ENCODE peak calls at places on chromosome 19, in six cellular contexts. Y, U, W, S, O and Q are unnamed samples.

GRCh38 chr19:52258426-52258825 is 11.0 kb upstream of the ZNF766 start:
- DNase-seq in O (no peak), Y (no peak), W (no peak), S (no peak), U (no peak), Q (no peak)

GRCh38 chr19:3805859-3806258 is 19.7 kb upstream of the MATK start:
- DNase-seq in W (no peak), O (no peak), S (no peak), Y (no peak), U (no peak), Q (no peak)

GRCh38 chr19:10713317-10713716 is 4.6 kb upstream of the DNM2 start:
- DNase-seq in W (no peak), O (no peak), S (no peak), U (no peak), Y (no peak), Q (no peak)

GRCh38 chr19:6721773-6722172 is 1.3 kb upstream of the C3 start:
- DNase-seq in Y (no peak), O (no peak), S (no peak), U (no peak), W (no peak), Q (no peak)

GRCh38 chr19:3338541-3339181 is 27.7 kb upstream of the NFIC start:
- DNase-seq in Y (peak; percentile 90), O (no peak), U (no peak), S (peak; percentile 60), W (no peak), Q (no peak)

GRCh38 chr19:51821921-51822716 is 27.2 kb downstream of the FPR3 start:
- DNase-seq in Y (no peak), O (peak; percentile 50), S (no peak), U (no peak), W (no peak), Q (peak; percentile 31)

GRCh38 chr19:17337675-17338439 is 504 bp downstream of the GTPBP3 start:
- DNase-seq in W (no peak), S (no peak), O (no peak), U (no peak), Y (no peak), Q (no peak)

GRCh38 chr19:45376045-45376724 is 5.8 kb upstream of the ERCC2 start:
- DNase-seq in Y (no peak), U (no peak), O (peak; percentile 88), W (peak; percentile 66), S (peak; percentile 43), Q (peak; percentile 98)

GRCh38 chr19:27672309-27673047 is 1540.5 kb downstream of the UQCRFS1 start:
- DNase-seq in W (no peak), U (no peak), S (no peak), Y (peak; percentile 40), O (no peak), Q (no peak)

GRCh38 chr19:45972081-45972943 is 1.4 kb downstream of the NOVA2 start:
- DNase-seq in U (no peak), O (no peak), Y (no peak), W (no peak), S (no peak), Q (no peak)

GRCh38 chr19:17488593-17489391 is 18.5 kb downstream of the SLC27A1 start:
- DNase-seq in S (peak; percentile 89), W (peak; percentile 52), Y (peak; percentile 92), U (no peak), O (no peak), Q (no peak)

GRCh38 chr19:4831351-4832340 is at the start of gene TICAM1:
- DNase-seq in U (no peak), W (peak; percentile 62), O (peak; percentile 40), S (peak; percentile 86), Y (peak; percentile 95), Q (peak; percentile 68)

GRCh38 chr19:29836409-29836825 is 24.6 kb downstream of the CCNE1 start:
- DNase-seq in W (no peak), S (no peak), Y (no peak), O (no peak), U (no peak), Q (no peak)

GRCh38 chr19:16369306-16369663 is 44.7 kb downstream of the KLF2 start:
- DNase-seq in O (no peak), U (no peak), W (no peak), S (no peak), Y (no peak), Q (no peak)

GRCh38 chr19:35619290-35619923 is 6.9 kb downstream of the HAUS5 start:
- DNase-seq in U (no peak), O (no peak), Y (no peak), W (no peak), S (no peak), Q (no peak)

GRCh38 chr19:48844472-48844871 is 8.2 kb upstream of the HSD17B14 start:
- DNase-seq in Y (no peak), S (no peak), U (no peak), W (no peak), O (peak; percentile 77), Q (peak; percentile 52)

GRCh38 chr19:19732579-19733501 is at the start of gene ZNF14:
- DNase-seq in W (peak; percentile 94), U (peak; percentile 79), Y (peak; percentile 98), S (peak; percentile 94), O (peak; percentile 91), Q (peak; percentile 92)
- TF ChIP-seq CTCF in W (no peak), U (no peak), Y (no peak), S (no peak), O (no peak), Q (peak; percentile 34)

GRCh38 chr19:47610902-47611301 is 2.0 kb downstream of the BICRA start:
- DNase-seq in W (no peak), Y (no peak), S (no peak), U (no peak), O (no peak), Q (no peak)
- H3K4me3 ChIP-seq in W (peak overlapping the region; percentile 80), Y (no peak overlapping the region), S (peak overlapping the region; percentile 96), U (peak overlapping the region; percentile 93), O (peak overlapping the region; percentile 72), Q (peak overlapping the region; percentile 74)

GRCh38 chr19:42033413-42033812 is 36.6 kb downstream of the GRIK5 start:
- DNase-seq in Y (no peak), S (no peak), U (no peak), W (no peak), O (no peak), Q (no peak)
- TF ChIP-seq CTCF in Y (no peak), S (no peak), U (no peak), W (no peak), O (no peak), Q (no peak)

GRCh38 chr19:1017906-1018305 is 3.0 kb downstream of the TMEM259 start:
- DNase-seq in O (no peak), S (no peak), U (no peak), Y (no peak), W (no peak), Q (no peak)
- H3K4me3 ChIP-seq in O (no peak overlapping the region), S (no peak overlapping the region), U (peak overlapping the region; percentile 38), Y (no peak overlapping the region), W (no peak overlapping the region), Q (peak overlapping the region; percentile 18)

GRCh38 chr19:58518261-58519086 is 1.1 kb downstream of the ZBTB45 start:
- DNase-seq in O (no peak), W (no peak), U (no peak), Y (no peak), S (no peak), Q (no peak)
- TF ChIP-seq CTCF in O (no peak), W (no peak), U (no peak), Y (no peak), S (no peak), Q (no peak)

GRCh38 chr19:12965812-12966135 is 3.6 kb upstream of the DAND5 start:
- DNase-seq in Y (no peak), W (no peak), O (no peak), S (no peak), U (no peak), Q (no peak)
- H3K4me3 ChIP-seq in Y (no peak overlapping the region), W (no peak overlapping the region), O (no peak overlapping the region), S (peak overlapping the region; percentile 42), U (peak overlapping the region; percentile 77), Q (no peak overlapping the region)

GRCh38 chr19:18832331-18833140 is 777 bp downstream of the UPF1 start:
- DNase-seq in U (no peak), S (no peak), Y (no peak), O (peak; percentile 27), W (no peak), Q (no peak)
- TF ChIP-seq CTCF in U (no peak), S (no peak), Y (no peak), O (peak; percentile 16), W (no peak), Q (peak; percentile 31)

DNA sequence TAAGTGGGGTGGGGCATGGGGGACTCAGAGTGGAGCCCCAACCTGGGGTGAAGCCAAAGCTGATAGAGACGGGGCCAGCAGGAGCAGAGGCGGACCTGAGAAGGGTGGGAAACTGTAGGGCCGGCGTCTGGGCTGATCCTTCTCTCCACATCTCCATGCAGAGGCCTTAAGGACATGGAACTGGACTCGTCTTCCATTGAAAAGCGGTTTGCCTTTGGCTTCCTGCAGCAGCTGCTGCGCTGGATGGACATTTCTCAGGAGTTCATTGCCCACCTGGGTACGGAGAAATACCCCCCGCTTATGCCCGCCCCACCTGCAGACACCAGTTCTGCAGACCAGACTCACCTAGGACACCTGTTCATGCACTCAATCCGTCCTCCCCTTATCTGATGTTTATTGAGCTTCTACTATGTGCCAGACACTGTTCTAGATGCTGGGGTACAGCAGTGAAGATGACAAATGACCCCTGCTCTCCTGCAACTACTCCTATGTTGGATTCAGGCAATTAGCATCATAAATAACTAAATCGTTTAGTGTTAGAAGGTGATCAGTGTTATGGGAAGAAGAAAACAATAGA is 74.1 kb downstream of the RYR1 start:
- DNase-seq in W (no peak), U (no peak), S (no peak), O (no peak), Y (no peak), Q (no peak)
- H3K4me3 ChIP-seq in W (no peak overlapping the region), U (no peak overlapping the region), S (no peak overlapping the region), O (no peak overlapping the region), Y (no peak overlapping the region), Q (no peak overlapping the region)